ENCODE peak calls at places on chromosomes 6 and 20, in four cellular contexts. H is SK-N-SH, O is K562, F is GM12878. L is an unnamed sample.

GRCh38 chr20:23156170-23156841 is 70.2 kb upstream of the CD93 start:
- DNase-seq in H (no peak), O (no peak), F (no peak), L (no peak)

GRCh38 chr20:49566401-49566800 is 1.5 kb downstream of the PTGIS start:
- DNase-seq in H (no peak), O (no peak), F (no peak), L (no peak)

GRCh38 chr20:41136695-41137411 is 490 bp upstream of the PLCG1 start:
- DNase-seq in H (peak), O (peak), F (no peak), L (peak)

GRCh38 chr6:127073222-127073621 is 45.2 kb upstream of the RSPO3 start:
- DNase-seq in H (no peak), O (no peak), F (no peak), L (no peak)

GRCh38 chr20:57895161-57895855 is 185.5 kb upstream of the PMEPA1 start:
- DNase-seq in H (no peak), O (no peak), F (no peak), L (no peak)

GRCh38 chr20:61271273-61272221 is 19.5 kb downstream of the CDH4 start:
- DNase-seq in H (no peak), O (no peak), F (no peak), L (no peak)

GRCh38 chr20:50488236-50488806 is 21.9 kb upstream of the PTPN1 start:
- DNase-seq in H (no peak), O (no peak), F (no peak), L (no peak)

GRCh38 chr6:169838291-169839028 is 87.0 kb downstream of the ERMARD start:
- DNase-seq in H (peak), O (no peak), F (no peak), L (no peak)

GRCh38 chr6:148491638-148492210 is 149.1 kb downstream of the SASH1 start:
- DNase-seq in H (no peak), O (no peak), F (no peak), L (no peak)

GRCh38 chr20:34037767-34038166 is 44.1 kb downstream of the RALY start:
- DNase-seq in H (no peak), O (no peak), F (no peak), L (no peak)

GRCh38 chr20:51381557-51381956 is 161.0 kb downstream of the NFATC2 start:
- DNase-seq in H (no peak), O (no peak), F (no peak), L (no peak)

GRCh38 chr6:113739066-113739655 is 118.0 kb upstream of the MARCKS start:
- DNase-seq in H (no peak), O (no peak), F (no peak), L (no peak)

GRCh38 chr6:48628316-48628715 is 517.3 kb upstream of the PTCHD4 start:
- DNase-seq in H (no peak), O (no peak), F (no peak), L (no peak)

GRCh38 chr6:110554441-110554840 is 78.0 kb upstream of the SLC22A16 start:
- DNase-seq in H (no peak), O (no peak), F (no peak), L (no peak)

GRCh38 chr6:8080338-8081151 is 16.4 kb upstream of the BLOC1S5 start:
- DNase-seq in H (no peak), O (no peak), F (no peak), L (no peak)

GRCh38 chr6:55694148-55694547 is 115.2 kb upstream of the HMGCLL1 start:
- DNase-seq in H (no peak), O (no peak), F (no peak), L (peak)
- TF ChIP-seq USF1 in H (no peak), O (no peak), F (no peak), L (no peak)

DNA sequence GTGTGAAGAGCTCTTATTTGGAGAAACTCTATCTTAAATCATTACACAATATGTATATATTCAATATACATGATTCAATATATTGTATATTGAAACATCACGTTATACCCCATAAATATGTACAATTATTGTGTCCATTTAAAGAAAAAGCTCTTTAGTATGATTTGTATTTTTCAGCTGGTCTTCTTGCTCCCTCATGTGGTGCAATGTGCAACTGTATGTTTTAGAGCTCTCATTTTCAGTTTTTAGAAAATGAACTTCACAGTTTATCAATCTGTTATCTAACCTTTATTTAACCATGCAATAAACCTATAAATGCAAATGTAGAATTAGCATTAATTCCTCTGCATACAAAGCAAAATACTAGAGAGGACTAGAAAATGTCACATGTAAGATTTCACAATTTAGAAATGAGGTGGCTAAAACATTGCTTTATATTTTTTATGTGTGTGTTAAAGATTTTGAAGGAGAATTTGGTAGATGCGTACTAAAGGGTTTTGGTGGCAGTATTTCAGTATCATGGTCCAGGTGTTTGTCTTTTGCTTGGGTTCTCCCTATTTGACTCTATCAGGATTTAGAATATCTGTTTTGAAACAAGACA is 167.1 kb downstream of the PHF3 start:
- DNase-seq in H (peak), O (peak), F (no peak), L (no peak)
- TF ChIP-seq USF1 in H (no peak), O (no peak), F (no peak), L (no peak)

GRCh38 chr6:53273356-53273755 is 75.4 kb downstream of the ELOVL5 start:
- DNase-seq in H (no peak), O (no peak), F (no peak), L (peak)
- TF ChIP-seq USF1 in H (no peak), O (no peak), F (no peak), L (no peak)

DNA sequence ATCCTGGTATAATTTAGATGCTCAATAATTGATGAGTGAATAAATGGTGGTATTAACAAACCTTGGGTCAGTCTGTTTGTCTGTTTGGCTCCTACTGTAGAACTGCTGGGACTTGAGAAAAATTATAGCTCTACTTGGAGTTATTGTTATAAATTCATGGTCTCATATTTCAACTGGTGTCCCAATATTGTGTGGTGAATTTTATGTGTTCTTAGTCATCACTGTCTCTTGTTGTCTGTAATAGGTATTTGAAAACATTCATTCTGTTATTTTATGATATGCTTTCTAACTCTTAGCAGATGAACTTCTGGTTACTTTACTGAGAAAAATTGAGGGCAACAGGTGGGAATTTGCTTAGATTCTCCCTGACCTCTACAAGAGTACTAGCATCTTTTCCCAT is 221.4 kb downstream of the CDKAL1 start:
- DNase-seq in H (no peak), O (no peak), F (no peak), L (no peak)
- TF ChIP-seq USF1 in H (no peak), O (no peak), F (no peak), L (no peak)

GRCh38 chr20:32829291-32830005 is 9.7 kb downstream of the MAPRE1 start:
- DNase-seq in H (no peak), O (no peak), F (no peak), L (no peak)

GRCh38 chr20:32828029-32828666 is 8.4 kb downstream of the MAPRE1 start:
- DNase-seq in H (no peak), O (no peak), F (no peak), L (no peak)

GRCh38 chr20:32831982-32832381 is 12.2 kb downstream of the MAPRE1 start:
- DNase-seq in H (no peak), O (no peak), F (no peak), L (no peak)

GRCh38 chr20:32832664-32833063 is 12.9 kb downstream of the MAPRE1 start:
- DNase-seq in H (no peak), O (no peak), F (no peak), L (no peak)

GRCh38 chr20:32830437-32830836 is 10.7 kb downstream of the MAPRE1 start:
- DNase-seq in H (no peak), O (no peak), F (no peak), L (no peak)
- TF ChIP-seq USF1 in H (no peak), O (no peak), F (no peak), L (no peak)

GRCh38 chr6:52503853-52504777 is 72.7 kb downstream of the TRAM2 start:
- DNase-seq in H (peak), O (peak), F (no peak), L (no peak)

GRCh38 chr6:52505726-52506501 is 70.9 kb downstream of the TRAM2 start:
- DNase-seq in H (peak), O (peak), F (no peak), L (no peak)

GRCh38 chr6:52502306-52503029 is 74.4 kb downstream of the TRAM2 start:
- DNase-seq in H (no peak), O (no peak), F (no peak), L (no peak)

GRCh38 chr6:52504778-52505127 is 72.1 kb downstream of the TRAM2 start:
- DNase-seq in H (no peak), O (no peak), F (no peak), L (no peak)

DNA sequence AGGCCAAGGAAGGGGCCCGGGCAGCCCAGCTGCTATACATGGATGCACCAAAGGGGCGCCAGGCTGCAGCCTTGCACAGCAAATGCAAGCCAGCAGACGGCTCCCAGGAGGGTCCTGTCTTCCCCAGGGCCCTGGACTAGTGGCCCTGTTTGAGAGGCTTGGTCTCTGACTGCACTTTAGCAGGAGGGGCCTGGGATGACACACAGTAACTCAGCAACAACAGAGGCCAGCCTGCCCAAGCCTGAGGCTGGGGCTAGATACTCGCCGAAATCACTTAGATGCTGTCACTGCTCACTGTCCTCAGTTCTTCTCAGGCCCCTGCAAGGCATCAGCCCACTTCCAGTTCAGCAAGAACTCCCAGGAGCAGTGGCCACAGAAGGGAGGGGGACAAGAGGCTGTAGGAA is 73.5 kb downstream of the TRAM2 start:
- DNase-seq in H (peak), O (peak), F (no peak), L (peak)
- TF ChIP-seq USF1 in H (no peak), O (no peak), F (no peak), L (no peak)

DNA sequence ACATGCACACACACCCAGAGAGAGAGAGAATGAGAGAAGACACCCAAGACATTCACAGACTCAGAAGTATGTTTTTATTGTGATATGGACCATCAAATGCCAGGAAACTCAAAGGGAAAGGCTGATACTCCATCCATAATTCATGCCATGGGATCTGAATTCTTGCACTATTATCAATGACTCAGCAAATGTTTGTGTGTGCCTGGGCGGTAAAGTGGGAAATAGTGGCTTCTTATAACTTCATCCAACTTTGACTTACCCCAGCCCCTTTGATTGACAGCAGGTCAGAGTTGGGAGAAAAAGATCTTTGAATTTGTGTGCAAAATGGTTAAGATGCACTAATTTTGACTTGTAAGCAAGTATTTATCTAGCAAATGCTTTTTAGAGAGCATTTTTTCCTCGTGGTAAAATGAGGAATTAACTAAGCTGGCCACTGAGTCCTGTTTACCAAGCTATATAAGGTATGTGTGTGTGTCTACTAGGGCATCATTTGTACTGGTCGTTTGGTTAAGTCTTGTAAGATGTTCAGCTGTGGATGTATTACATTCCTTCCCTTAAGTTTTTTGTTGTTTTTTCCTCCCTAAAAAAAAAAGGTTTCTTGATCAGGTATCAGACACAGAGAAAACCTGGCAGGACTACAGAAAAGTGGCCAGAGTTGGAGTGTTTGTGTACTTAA is 3.1 kb upstream of the CCN2 start:
- DNase-seq in H (no peak), O (no peak), F (no peak), L (no peak)
- TF ChIP-seq USF1 in H (no peak), O (no peak), F (no peak), L (no peak)

GRCh38 chr6:33718713-33719112 is 7.2 kb upstream of the UQCC2 start:
- DNase-seq in H (no peak), O (no peak), F (no peak), L (no peak)

GRCh38 chr6:33716379-33716778 is 4.9 kb upstream of the UQCC2 start:
- DNase-seq in H (no peak), O (no peak), F (no peak), L (no peak)

GRCh38 chr6:33719326-33719987 is 8.0 kb upstream of the UQCC2 start:
- DNase-seq in H (no peak), O (no peak), F (no peak), L (no peak)

GRCh38 chr6:33717857-33718552 is 6.5 kb upstream of the UQCC2 start:
- DNase-seq in H (no peak), O (no peak), F (no peak), L (no peak)

GRCh38 chr6:33716890-33717632 is 5.6 kb upstream of the UQCC2 start:
- DNase-seq in H (no peak), O (no peak), F (no peak), L (no peak)
- TF ChIP-seq USF1 in H (no peak), O (no peak), F (no peak), L (no peak)